ENCODE peak calls at places on chromosome 6, in four cellular contexts. O, M, I and C are unnamed samples. For H3K4me1, the result is how much of the 10 kb centered on the place peaks cover.

GRCh38 chr6:70221025-70221714 is 81.7 kb downstream of the COL9A1 start:
- DNase-seq in I (no peak), M (no peak), O (peak), C (no peak)

GRCh38 chr6:135195045-135195444 is 13.9 kb downstream of the MYB start:
- DNase-seq in I (no peak), O (no peak), M (no peak), C (no peak)

GRCh38 chr6:76697585-76697984 is 625.1 kb upstream of the IMPG1 start:
- DNase-seq in M (no peak), O (peak), I (no peak), C (no peak)

GRCh38 chr6:66663127-66663526 is 956.1 kb upstream of the EYS start:
- DNase-seq in O (no peak), I (no peak), M (no peak), C (no peak)

GRCh38 chr6:44738652-44739141 is 351.2 kb downstream of the CDC5L start:
- DNase-seq in I (no peak), M (no peak), O (peak), C (no peak)

GRCh38 chr6:69835414-69836179 is 30.8 kb upstream of the COL19A1 start:
- DNase-seq in O (peak), I (no peak), M (no peak), C (no peak)

GRCh38 chr6:161251345-161251744 is 22.5 kb downstream of the AGPAT4 start:
- DNase-seq in M (no peak), I (peak), O (no peak), C (no peak)

GRCh38 chr6:149918151-149918905 is 4.6 kb downstream of the RAET1G start:
- DNase-seq in O (no peak), I (no peak), M (no peak), C (no peak)

GRCh38 chr6:168132531-168133184 is 53.6 kb upstream of the FRMD1 start:
- DNase-seq in O (peak), M (no peak), I (peak), C (peak)

GRCh38 chr6:358847-359246 is 32.7 kb upstream of the IRF4 start:
- DNase-seq in I (peak), O (no peak), M (no peak), C (no peak)

GRCh38 chr6:130810307-130811030 is 16.7 kb upstream of the SMLR1 start:
- DNase-seq in M (no peak), O (peak), I (no peak), C (no peak)

GRCh38 chr6:145233955-145234354 is 501.4 kb downstream of the EPM2A start:
- DNase-seq in M (no peak), O (peak), I (no peak), C (no peak)

GRCh38 chr6:25582101-25582500 is 69.9 kb upstream of the SCGN start:
- DNase-seq in M (no peak), O (no peak), I (no peak), C (no peak)

GRCh38 chr6:12528581-12529363 is 187.8 kb upstream of the PHACTR1 start:
- DNase-seq in I (no peak), M (no peak), O (no peak), C (no peak)

GRCh38 chr6:40177596-40177995 is 243.3 kb upstream of the MOCS1 start:
- DNase-seq in O (no peak), M (no peak), I (no peak), C (no peak)

GRCh38 chr6:114339706-114340105 is 3.1 kb downstream of the HS3ST5 start:
- DNase-seq in M (no peak), O (peak), I (no peak), C (no peak)

GRCh38 chr6:6057442-6058053 is 50.8 kb upstream of the NRN1 start:
- DNase-seq in M (no peak), I (no peak), O (no peak), C (no peak)

GRCh38 chr6:127202676-127203075 is 64.0 kb upstream of the RNF146 start:
- DNase-seq in M (no peak), I (no peak), O (no peak), C (no peak)

GRCh38 chr6:76465410-76465809 is 392.9 kb upstream of the IMPG1 start:
- DNase-seq in M (no peak), I (no peak), O (no peak), C (no peak)

GRCh38 chr6:149114167-149114566 is 203.3 kb upstream of the TAB2 start:
- DNase-seq in O (no peak), I (peak), M (peak), C (no peak)

GRCh38 chr6:82917346-82918064 is 148.1 kb downstream of the UBE3D start:
- DNase-seq in O (peak), M (no peak), I (no peak), C (no peak)

GRCh38 chr6:81309841-81310240 is 442.6 kb downstream of the TENT5A start:
- DNase-seq in M (no peak), O (peak), I (no peak), C (no peak)

GRCh38 chr6:2857185-2857579 is 15.5 kb upstream of the SERPINB1 start:
- DNase-seq in O (no peak), I (peak), M (no peak), C (no peak)

GRCh38 chr6:2861071-2861821 is 19.6 kb upstream of the SERPINB1 start:
- DNase-seq in M (no peak), O (no peak), I (no peak), C (no peak)

GRCh38 chr6:2858678-2859324 is 17.1 kb upstream of the SERPINB1 start:
- DNase-seq in I (no peak), O (no peak), M (peak), C (no peak)

GRCh38 chr6:2857580-2858337 is 16.1 kb upstream of the SERPINB1 start:
- DNase-seq in I (no peak), O (peak), M (peak), C (no peak)

GRCh38 chr6:2859325-2859700 is 17.6 kb upstream of the SERPINB1 start:
- DNase-seq in I (no peak), O (no peak), M (no peak), C (no peak)
- H3K4me1 ChIP-seq in I (under half), O (under half), M (under half), C (under half)

DNA sequence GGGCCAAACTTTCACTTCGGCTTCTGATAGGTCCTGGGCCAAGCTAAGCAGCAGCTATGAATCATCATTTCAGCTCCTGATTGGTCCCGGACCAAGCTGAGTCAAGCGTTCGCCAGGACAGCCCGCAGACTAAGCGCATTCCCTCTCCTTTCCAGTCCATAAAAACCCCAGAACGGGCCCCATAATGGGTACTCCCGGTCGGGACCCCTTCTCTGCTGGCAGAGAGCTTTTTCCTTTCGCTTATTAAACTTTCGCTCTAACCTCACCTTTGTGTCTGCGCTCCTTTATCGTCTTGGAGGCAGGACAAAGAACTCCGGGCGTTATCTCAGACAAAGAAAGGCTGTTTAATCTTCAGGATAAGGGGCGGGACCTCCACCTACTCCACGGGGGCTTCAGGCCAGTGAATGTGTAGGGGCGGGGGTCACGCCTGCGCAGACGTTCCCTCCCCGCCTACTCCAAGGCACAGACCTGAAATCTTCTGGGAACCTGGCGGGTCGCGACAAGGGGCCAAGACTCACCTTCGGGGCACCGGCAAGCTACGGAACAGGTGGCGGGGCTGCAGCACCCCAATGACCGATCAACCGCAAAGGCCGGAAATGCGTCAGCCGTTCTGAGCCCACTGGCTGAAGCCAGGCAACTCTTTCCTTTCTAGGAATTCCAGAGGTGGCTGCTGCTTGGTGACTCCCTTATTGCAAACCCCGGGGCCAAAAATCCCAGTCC is at the start of gene ZSCAN31:
- DNase-seq in O (peak), M (peak), I (peak), C (peak)
- TF ChIP-seq POLR2A in O (peak), M (peak), I (peak), C (no peak)

DNA sequence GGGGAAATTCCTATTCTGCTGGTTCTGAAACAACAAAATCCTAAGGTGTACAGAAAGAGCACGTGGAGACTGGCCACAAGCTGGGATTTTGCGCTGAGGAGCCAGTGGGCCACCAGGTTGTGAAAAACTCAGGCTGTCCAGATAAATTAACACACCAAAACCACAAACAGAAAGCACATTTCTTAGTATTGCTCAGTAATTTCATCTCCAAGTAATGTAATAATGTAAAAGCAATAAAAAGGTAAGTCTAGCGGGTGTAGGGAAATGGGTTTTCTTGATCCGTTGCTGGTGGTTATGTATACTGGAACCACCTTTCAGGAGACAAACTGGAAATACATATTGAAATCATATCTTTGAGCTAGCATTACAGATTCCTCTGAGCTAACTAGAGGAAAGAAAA is 195.6 kb upstream of the CNR1 start:
- DNase-seq in O (no peak), I (no peak), M (no peak), C (no peak)
- H3K4me1 ChIP-seq in O (under half), I (under half), M (under half), C (under half)

GRCh38 chr6:170345662-170346061 is 39.1 kb downstream of the FAM120B start:
- DNase-seq in I (no peak), M (no peak), O (peak), C (no peak)

GRCh38 chr6:170347091-170347490 is 40.5 kb downstream of the FAM120B start:
- DNase-seq in O (peak), I (no peak), M (no peak), C (no peak)

GRCh38 chr6:170344631-170345576 is 38.3 kb downstream of the FAM120B start:
- DNase-seq in O (peak), I (no peak), M (no peak), C (no peak)

GRCh38 chr6:170347975-170348374 is 41.4 kb downstream of the FAM120B start:
- DNase-seq in O (no peak), I (no peak), M (no peak), C (no peak)

GRCh38 chr6:170346649-170347048 is 40.1 kb downstream of the FAM120B start:
- DNase-seq in I (no peak), O (no peak), M (no peak), C (no peak)
- TF ChIP-seq POLR2A in I (no peak), O (no peak), M (no peak), C (no peak)

GRCh38 chr6:125237764-125238163 is 64.0 kb downstream of the HDDC2 start:
- DNase-seq in I (no peak), M (no peak), O (no peak), C (no peak)

GRCh38 chr6:125231574-125232343 is 70.0 kb downstream of the HDDC2 start:
- DNase-seq in O (no peak), I (no peak), M (no peak), C (no peak)

GRCh38 chr6:125232466-125232865 is 69.3 kb downstream of the HDDC2 start:
- DNase-seq in I (no peak), M (no peak), O (peak), C (no peak)

GRCh38 chr6:125233216-125233615 is 68.6 kb downstream of the HDDC2 start:
- DNase-seq in O (no peak), I (no peak), M (no peak), C (no peak)

GRCh38 chr6:125236536-125237327 is 65.0 kb downstream of the HDDC2 start:
- DNase-seq in I (no peak), O (peak), M (no peak), C (no peak)
- H3K4me1 ChIP-seq in I (under half), O (under half), M (under half), C (under half)